ENCODE peak calls at places on chromosomes 6 and 20, in ten cellular contexts. A is ovary, J is stomach, B is upper lobe of left lung, S is A549, I is tibial nerve, X is HepG2, U is K562, M is GM12878, Q is SK-N-SH. D is an unnamed sample. For H3K4me1, the result is how much of the 10 kb centered on the place peaks cover.

GRCh38 chr20:7742479-7742878 is 197.8 kb downstream of the HAO1 start:
- DNase-seq in A (no peak), J (peak), B (no peak), S (peak), I (no peak), X (no peak), U (no peak), M (no peak), Q (no peak), D (no peak)

GRCh38 chr6:37317312-37318038 is 36.3 kb upstream of the RNF8 start:
- DNase-seq in A (no peak), J (no peak), B (no peak), S (no peak), I (no peak), X (no peak), U (no peak), M (no peak), Q (no peak), D (no peak)

GRCh38 chr6:7587631-7588100 is 2.3 kb upstream of the SNRNP48 start:
- DNase-seq in A (no peak), J (no peak), B (no peak), S (no peak), I (no peak), X (no peak), U (no peak), M (no peak), Q (no peak), D (no peak)

GRCh38 chr6:1698527-1698926 is 88.8 kb downstream of the FOXC1 start:
- DNase-seq in A (no peak), J (no peak), B (no peak), S (no peak), I (no peak), X (no peak), U (no peak), M (no peak), Q (no peak), D (no peak)

GRCh38 chr6:35043381-35043780 is 97.8 kb downstream of the TCP11 start:
- DNase-seq in A (no peak), J (no peak), B (peak), S (no peak), I (no peak), X (no peak), U (no peak), M (no peak), Q (no peak), D (no peak)

GRCh38 chr20:62710886-62711702 is 2.5 kb downstream of the NTSR1 start:
- DNase-seq in A (no peak), J (peak), B (no peak), S (no peak), I (no peak), X (no peak), U (peak), M (no peak), Q (peak), D (peak)

GRCh38 chr6:150189176-150189575 is 46.3 kb downstream of the PPP1R14C start:
- DNase-seq in A (no peak), J (no peak), B (no peak), S (no peak), I (no peak), X (no peak), U (no peak), M (no peak), Q (no peak), D (no peak)

GRCh38 chr6:149860834-149861602 is 3.1 kb downstream of the LRP11 start:
- DNase-seq in A (no peak), J (no peak), B (no peak), S (no peak), I (no peak), X (peak), U (no peak), M (no peak), Q (no peak), D (no peak)

GRCh38 chr20:56778765-56779195 is 149.7 kb downstream of the TFAP2C start:
- DNase-seq in A (no peak), J (no peak), B (no peak), S (peak), I (no peak), X (no peak), U (no peak), M (no peak), Q (peak), D (no peak)

GRCh38 chr6:15389759-15390723 is 144.2 kb downstream of the JARID2 start:
- DNase-seq in A (no peak), J (no peak), B (no peak), S (peak), I (no peak), X (peak), U (peak), M (peak), Q (peak), D (no peak)

GRCh38 chr6:19024737-19025136 is 637.6 kb downstream of the RNF144B start:
- DNase-seq in A (no peak), J (no peak), B (peak), S (peak), I (no peak), X (peak), U (no peak), M (no peak), Q (peak), D (no peak)

GRCh38 chr6:122709922-122710512 is 69.5 kb upstream of the FABP7 start:
- DNase-seq in A (no peak), J (no peak), B (peak), S (no peak), I (no peak), X (no peak), U (no peak), M (peak), Q (no peak), D (no peak)

GRCh38 chr20:32473231-32474008 is 111.7 kb downstream of the NOL4L start:
- DNase-seq in A (no peak), J (no peak), B (no peak), S (no peak), I (no peak), X (peak), U (peak), M (no peak), Q (peak), D (no peak)

GRCh38 chr6:154488802-154489437 is 21.6 kb downstream of the CNKSR3 start:
- DNase-seq in A (no peak), J (no peak), B (no peak), S (no peak), I (no peak), X (no peak), U (no peak), M (no peak), Q (no peak), D (no peak)

GRCh38 chr6:107679457-107679856 is 144.7 kb downstream of the SCML4 start:
- DNase-seq in A (peak), J (no peak), B (no peak), S (no peak), I (no peak), X (no peak), U (peak), M (no peak), Q (no peak), D (no peak)

GRCh38 chr6:56772737-56773184 is 130.1 kb upstream of the DST start:
- DNase-seq in A (no peak), J (no peak), B (no peak), S (peak), I (no peak), X (no peak), U (no peak), M (no peak), Q (no peak), D (peak)

GRCh38 chr6:40476673-40477072 is 110.5 kb downstream of the LRFN2 start:
- DNase-seq in A (no peak), J (no peak), B (no peak), S (no peak), I (no peak), X (no peak), U (no peak), M (no peak), Q (no peak), D (no peak)

GRCh38 chr6:110042670-110043296 is 64.7 kb downstream of the GPR6 start:
- DNase-seq in A (no peak), J (no peak), B (no peak), S (no peak), I (no peak), X (no peak), U (no peak), M (no peak), Q (no peak), D (no peak)
- H3K4me1 ChIP-seq in A (under half), J (under half), B (under half), S (under half), I (under half), X (under half), U (under half), M (under half), Q (under half), D (under half)

DNA sequence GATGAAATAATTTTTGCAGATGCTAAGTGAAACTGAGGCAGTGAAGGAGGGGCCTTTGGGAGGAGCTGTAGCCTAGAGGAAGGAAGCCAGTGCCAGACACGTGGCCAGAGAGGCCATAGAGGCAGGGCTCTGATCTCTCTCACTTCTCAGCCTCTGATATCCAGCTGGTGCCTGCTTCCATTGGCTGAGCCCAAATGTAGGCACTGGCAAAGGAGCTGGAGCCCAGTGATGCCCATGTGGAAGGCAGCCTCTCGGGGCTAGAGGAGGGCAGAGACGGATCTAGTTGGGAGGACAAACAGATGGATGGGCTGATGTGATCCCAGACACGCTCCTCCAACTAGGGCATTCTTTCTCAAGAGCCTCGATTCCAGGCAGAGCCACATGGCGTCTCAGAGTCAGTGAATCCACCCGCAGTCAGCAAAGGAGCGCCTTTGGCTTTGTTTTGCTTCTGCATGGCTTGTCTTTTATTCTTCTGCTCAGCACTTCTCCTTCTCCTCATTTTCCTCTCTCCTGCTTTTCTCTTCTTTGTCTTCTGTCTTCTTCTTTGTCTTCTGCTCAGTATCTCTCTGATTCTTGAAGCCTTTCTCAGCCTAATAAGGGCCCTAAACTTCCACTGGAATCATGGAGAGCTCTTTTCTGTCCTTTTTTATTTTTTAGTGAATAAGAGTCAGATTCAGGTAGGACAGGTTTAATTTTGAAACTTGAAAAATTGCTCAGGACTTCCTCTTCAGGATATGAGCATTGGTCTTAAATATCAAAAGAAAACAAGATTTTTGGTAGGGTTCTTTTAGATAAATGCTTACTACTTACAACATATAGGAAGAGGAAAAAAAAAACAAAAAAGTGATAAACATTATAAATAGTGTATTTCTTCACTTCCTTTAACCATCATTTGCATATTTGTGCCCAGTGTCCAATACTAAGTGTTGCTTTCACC is 41.8 kb downstream of the CYP24A1 start:
- DNase-seq in A (no peak), J (no peak), B (no peak), S (no peak), I (no peak), X (no peak), U (no peak), M (no peak), Q (no peak), D (no peak)
- TF ChIP-seq EP300 in A (no peak), J (no peak), B (no peak), S (no peak), I (no peak), X (no peak), U (no peak), M (no peak), Q (no peak), D (no peak)

GRCh38 chr6:42375905-42376304 is 75.8 kb downstream of the TRERF1 start:
- DNase-seq in A (no peak), J (no peak), B (peak), S (no peak), I (no peak), X (no peak), U (no peak), M (no peak), Q (no peak), D (no peak)
- H3K4me1 ChIP-seq in A (under half), J (under half), B (under half), S (under half), I (under half), X (under half), U (under half), M (under half), Q (under half), D (under half)

GRCh38 chr6:88119769-88120168 is 46.4 kb downstream of the CNR1 start:
- DNase-seq in A (no peak), J (no peak), B (no peak), S (no peak), I (no peak), X (peak), U (peak), M (no peak), Q (no peak), D (no peak)
- TF ChIP-seq EP300 in A (no peak), J (no peak), B (no peak), S (no peak), I (no peak), X (no peak), U (no peak), M (no peak), Q (no peak), D (no peak)